ENCODE peak calls at places on chromosome 1, in eight cellular contexts. T is Calu3, Y is astrocyte of the cerebellum, S is GM12864, P is AG09309, O is AG09319, M is endodermal cell, U is transverse colon. W is an unnamed sample.

GRCh38 chr1:110538082-110538481 is 19.1 kb upstream of the KCNA10 start:
- DNase-seq in U (no peak), S (no peak), M (no peak), Y (no peak), O (no peak), P (no peak), T (no peak), W (no peak)

GRCh38 chr1:53350853-53351767 is 23.2 kb upstream of the LRP8 start:
- DNase-seq in O (no peak), P (no peak), S (no peak), Y (no peak), T (no peak), U (no peak), M (peak; percentile 70), W (no peak)

GRCh38 chr1:234656981-234657651 is 47.1 kb upstream of the IRF2BP2 start:
- DNase-seq in S (peak; percentile 16), M (no peak), Y (peak; percentile 5), T (peak; percentile 51), P (peak; percentile 96), O (peak; percentile 66), U (peak; percentile 22), W (no peak)

GRCh38 chr1:214670098-214670497 is 67.1 kb downstream of the CENPF start:
- DNase-seq in O (peak; percentile 10), U (no peak), P (no peak), S (no peak), T (no peak), Y (no peak), M (no peak), W (no peak)

GRCh38 chr1:220828950-220829586 is 42.4 kb downstream of the MTARC1 start:
- DNase-seq in Y (no peak), U (no peak), M (no peak), P (no peak), O (no peak), S (no peak), T (no peak), W (no peak)

GRCh38 chr1:27000817-27001460 is 7.4 kb downstream of the TRNP1 start:
- DNase-seq in O (no peak), U (no peak), Y (no peak), S (no peak), M (peak; percentile 50), T (no peak), P (no peak), W (no peak)

GRCh38 chr1:47679301-47679751 is 241.5 kb downstream of the FOXD2 start:
- DNase-seq in Y (no peak), O (no peak), M (peak; percentile 26), S (no peak), U (no peak), P (no peak), T (no peak), W (no peak)

GRCh38 chr1:14392161-14392886 is 206.2 kb upstream of the KAZN start:
- DNase-seq in U (no peak), O (no peak), M (no peak), S (no peak), Y (no peak), T (no peak), P (no peak), W (no peak)

GRCh38 chr1:248820041-248820585 is 5.6 kb downstream of the SH3BP5L start:
- DNase-seq in M (no peak), Y (no peak), O (no peak), P (no peak), T (no peak), S (no peak), U (no peak), W (no peak)

GRCh38 chr1:112700290-112701226 is 6.4 kb downstream of the RHOC start:
- DNase-seq in P (peak; percentile 75), T (peak; percentile 91), M (peak; percentile 96), O (peak; percentile 80), S (peak; percentile 50), U (peak; percentile 95), Y (peak; percentile 92), W (peak; percentile 85)
- TF ChIP-seq CTCF in P (peak; percentile 26), T (no peak), M (peak; percentile 37), O (no peak), S (no peak), U (no peak), Y (no peak), W (no peak)

GRCh38 chr1:40766017-40766416 is 17.6 kb upstream of the KCNQ4 start:
- DNase-seq in M (no peak), U (no peak), S (no peak), P (no peak), Y (no peak), O (no peak), T (no peak), W (no peak)

GRCh38 chr1:40766560-40766959 is 17.0 kb upstream of the KCNQ4 start:
- DNase-seq in M (peak; percentile 18), U (no peak), P (no peak), Y (no peak), T (no peak), O (no peak), S (no peak), W (no peak)

GRCh38 chr1:40770296-40771070 is 13.1 kb upstream of the KCNQ4 start:
- DNase-seq in O (no peak), U (no peak), P (no peak), M (peak; percentile 68), Y (no peak), T (no peak), S (no peak), W (no peak)

GRCh38 chr1:40769815-40770214 is 13.8 kb upstream of the KCNQ4 start:
- DNase-seq in O (no peak), P (no peak), T (no peak), M (no peak), S (no peak), U (no peak), Y (no peak), W (no peak)

GRCh38 chr1:40768146-40768990 is 15.2 kb upstream of the KCNQ4 start:
- DNase-seq in U (no peak), M (no peak), O (no peak), P (no peak), S (no peak), T (no peak), Y (no peak), W (no peak)
- TF ChIP-seq CTCF in U (no peak), M (no peak), O (no peak), P (no peak), S (no peak), T (no peak), Y (no peak), W (no peak)

DNA sequence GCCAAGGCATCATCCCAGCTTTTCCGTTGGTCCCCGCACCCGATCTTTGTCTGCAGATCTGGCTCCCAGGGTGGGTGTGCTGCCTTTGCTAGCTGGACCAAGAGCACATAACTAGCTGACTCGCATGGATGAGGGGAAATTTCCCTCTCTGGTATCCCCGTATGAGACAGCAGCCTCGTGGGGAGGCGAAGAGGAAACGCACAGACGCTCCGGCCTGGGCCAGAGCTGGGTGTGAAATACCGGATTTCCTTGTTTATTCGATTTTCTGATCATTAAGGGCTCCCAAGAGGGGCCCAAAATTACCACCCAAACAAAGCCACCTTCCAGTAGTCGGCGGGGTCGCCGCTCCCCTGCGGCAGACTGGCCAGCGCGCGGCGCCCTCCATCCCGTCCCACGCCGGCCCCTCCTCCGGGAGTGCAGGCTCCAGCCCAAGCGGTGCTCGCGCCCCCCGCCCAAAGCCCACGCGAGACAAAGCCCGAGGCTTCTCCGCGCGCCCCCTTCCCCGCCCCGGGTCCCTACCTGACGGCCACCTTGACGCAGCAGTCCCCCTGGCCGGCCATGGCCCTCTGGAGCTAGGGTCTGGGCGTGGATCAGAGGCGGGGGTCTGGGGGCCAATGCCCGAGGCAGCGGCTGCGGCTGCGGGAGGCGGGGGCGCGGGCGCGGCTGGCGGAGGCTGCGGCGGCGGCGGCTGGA is 544 bp downstream of the KIF21B start:
- DNase-seq in S (no peak), T (no peak), Y (no peak), U (peak; percentile 42), P (no peak), O (no peak), M (peak; percentile 84), W (no peak)
- TF ChIP-seq CTCF in S (no peak), T (no peak), Y (no peak), U (no peak), P (no peak), O (no peak), M (peak; percentile 27), W (no peak)

DNA sequence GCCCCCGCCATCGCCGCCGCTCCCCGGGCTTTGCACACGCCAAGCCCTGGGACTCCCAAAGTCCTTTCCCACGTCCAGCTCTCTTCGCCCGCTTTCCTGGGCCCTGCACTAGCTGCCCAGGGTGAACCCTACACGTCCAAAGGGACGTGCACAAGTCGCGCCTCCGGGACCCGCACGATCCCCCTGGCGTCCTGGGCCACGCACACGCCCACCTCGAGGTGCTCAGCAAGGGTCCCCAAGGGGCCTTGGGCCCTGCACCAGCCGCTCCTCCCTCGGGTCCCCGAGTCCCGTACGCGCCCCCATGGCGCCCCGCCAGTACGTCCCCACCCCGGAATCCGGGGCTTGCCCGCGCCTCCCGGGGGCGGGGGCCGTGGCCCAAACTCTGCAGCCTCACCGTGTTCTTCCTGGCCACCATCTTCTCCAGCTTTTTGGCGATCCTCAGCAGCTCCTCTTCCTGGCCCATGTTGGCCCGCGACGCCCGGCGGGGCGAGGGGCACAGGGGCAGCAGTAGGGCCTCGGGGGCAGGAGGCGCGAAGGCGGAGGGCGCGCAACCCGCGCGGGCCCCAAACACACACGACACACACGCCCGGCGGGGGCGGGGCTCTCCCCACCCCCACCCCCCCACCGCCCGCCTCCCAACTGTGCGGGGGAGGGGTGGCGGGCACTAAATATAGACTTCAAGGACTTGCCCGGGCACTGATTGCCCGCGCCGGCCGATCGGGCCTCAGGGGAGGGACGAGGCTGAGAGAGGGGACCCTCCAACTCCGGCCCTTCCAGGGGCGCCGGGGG is at the start of gene TCEA3:
- DNase-seq in Y (no peak), O (no peak), P (no peak), U (peak; percentile 76), S (no peak), T (no peak), M (peak; percentile 75), W (peak; percentile 44)
- TF ChIP-seq CTCF in Y (no peak), O (no peak), P (no peak), U (no peak), S (no peak), T (no peak), M (no peak), W (no peak)

DNA sequence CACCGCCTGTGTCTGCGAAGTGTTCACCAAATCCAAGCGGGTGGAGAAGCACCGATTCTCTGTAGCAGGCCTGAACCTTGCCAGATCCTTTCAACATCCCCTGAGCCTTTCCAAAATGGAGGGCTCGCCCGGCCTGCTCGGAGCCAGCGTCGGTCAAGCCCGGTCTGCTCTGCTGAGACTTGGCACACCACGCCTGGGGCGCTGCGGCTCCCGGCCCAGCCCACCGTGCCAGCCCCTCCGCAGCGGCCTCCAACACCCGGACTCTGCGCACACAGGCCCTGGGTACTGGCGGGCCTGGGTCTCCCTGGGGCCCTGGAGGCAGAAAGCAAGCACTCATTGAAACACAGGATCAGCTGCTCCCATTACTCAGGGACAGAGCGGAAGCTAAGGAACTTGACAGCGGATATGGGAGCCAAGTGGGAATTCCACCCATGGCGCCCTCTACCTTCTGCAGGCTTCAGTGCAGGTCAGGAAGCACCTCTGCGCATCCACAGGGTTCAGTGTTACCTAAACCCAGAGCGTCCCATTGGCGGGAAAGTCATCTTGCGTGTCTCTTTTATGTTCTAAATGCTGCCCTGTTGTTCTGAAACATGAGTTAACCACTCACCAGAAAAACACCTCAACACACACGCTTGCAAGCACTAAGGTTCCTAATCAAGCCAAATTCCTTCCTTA is 159.9 kb downstream of the ZBTB18 start:
- DNase-seq in O (no peak), Y (no peak), P (no peak), S (no peak), M (peak; percentile 91), T (no peak), U (no peak), W (peak; percentile 45)
- TF ChIP-seq CTCF in O (peak; percentile 35), Y (peak; percentile 38), P (peak; percentile 49), S (peak; percentile 48), M (peak; percentile 85), T (peak; percentile 65), U (peak; percentile 29), W (peak; percentile 43)

W was measured in nephron progenitor cell.